ENCODE peak calls at places on chromosomes 3 and 15, in ten cellular contexts. G, A, O, W, Y, T, Q, L, X and K are unnamed samples.

GRCh38 chr3:129122697-129123055 is 1.1 kb upstream of the RAB43 start:
- DNase-seq in T (no peak), G (no peak), A (peak), L (no peak), W (no peak), X (no peak), O (no peak), Y (peak), Q (no peak), K (peak)

GRCh38 chr15:49693491-49693890 is 72.6 kb downstream of the DTWD1 start:
- DNase-seq in Q (no peak), Y (peak), G (no peak), L (no peak), A (no peak), T (no peak), X (no peak), W (no peak), O (no peak), K (no peak)

GRCh38 chr3:123085293-123085949 is 18.6 kb downstream of the PDIA5 start:
- DNase-seq in O (no peak), L (no peak), Q (peak), Y (no peak), G (no peak), X (no peak), A (no peak), W (no peak), T (no peak), K (no peak)

GRCh38 chr3:183182732-183183610 is 20.4 kb upstream of the LAMP3 start:
- DNase-seq in G (no peak), W (no peak), O (no peak), L (no peak), X (no peak), T (no peak), A (no peak), Y (no peak), Q (peak), K (no peak)

GRCh38 chr3:100782359-100782758 is 73.1 kb downstream of the TFG start:
- DNase-seq in X (no peak), Y (peak), Q (no peak), T (no peak), G (no peak), W (no peak), A (no peak), O (no peak), L (no peak), K (no peak)

GRCh38 chr3:71784914-71785593 is at the start of gene PROK2:
- DNase-seq in T (no peak), W (no peak), A (no peak), Q (no peak), L (peak), G (peak), O (peak), X (no peak), Y (peak), K (no peak)

GRCh38 chr3:32961189-32961715 is 9.8 kb downstream of the CCR4 start:
- DNase-seq in G (no peak), W (no peak), T (no peak), Q (no peak), Y (no peak), X (peak), O (no peak), L (no peak), A (no peak), K (no peak)

GRCh38 chr3:142213298-142213697 is 12.1 kb downstream of the GK5 start:
- DNase-seq in W (no peak), T (no peak), O (no peak), G (no peak), Y (peak), L (no peak), A (peak), X (no peak), Q (peak), K (no peak)

GRCh38 chr15:72450805-72451204 is 23.3 kb upstream of the ARIH1 start:
- DNase-seq in T (no peak), W (no peak), Q (no peak), Y (no peak), L (no peak), G (no peak), X (no peak), O (no peak), A (no peak), K (no peak)

GRCh38 chr15:77784361-77785292 is 151.9 kb upstream of the LINGO1 start:
- DNase-seq in W (no peak), X (no peak), T (no peak), L (no peak), A (no peak), G (peak), Y (peak), Q (no peak), O (no peak), K (no peak)

GRCh38 chr15:83734487-83734886 is 80.6 kb downstream of the ADAMTSL3 start:
- DNase-seq in L (no peak), W (no peak), A (no peak), X (no peak), O (no peak), Y (peak), Q (no peak), T (no peak), G (peak), K (no peak)

GRCh38 chr15:80565988-80566387 is 129.1 kb upstream of the ABHD17C start:
- DNase-seq in A (no peak), X (no peak), L (peak), W (no peak), Y (no peak), Q (no peak), O (no peak), G (no peak), T (no peak), K (no peak)

GRCh38 chr15:96115642-96116041 is 214.9 kb upstream of the NR2F2 start:
- DNase-seq in A (no peak), Y (peak), W (no peak), T (no peak), Q (no peak), G (no peak), L (no peak), O (no peak), X (no peak), K (no peak)

GRCh38 chr3:179027326-179027900 is 44.2 kb downstream of the ZMAT3 start:
- DNase-seq in W (no peak), G (no peak), X (no peak), O (no peak), Y (peak), T (no peak), L (no peak), Q (no peak), A (peak), K (no peak)
- H3K27ac ChIP-seq in W (no peak), G (no peak), X (no peak), O (no peak), Y (peak), T (peak), L (peak), Q (no peak), A (peak), K (no peak)

GRCh38 chr15:93362203-93362602 is 273.2 kb upstream of the RGMA start:
- DNase-seq in G (no peak), W (no peak), Q (no peak), T (no peak), O (no peak), L (no peak), X (no peak), Y (no peak), A (no peak), K (no peak)
- H3K27ac ChIP-seq in G (no peak), W (no peak), Q (no peak), T (no peak), O (no peak), L (no peak), X (no peak), Y (no peak), A (no peak), K (no peak)

DNA sequence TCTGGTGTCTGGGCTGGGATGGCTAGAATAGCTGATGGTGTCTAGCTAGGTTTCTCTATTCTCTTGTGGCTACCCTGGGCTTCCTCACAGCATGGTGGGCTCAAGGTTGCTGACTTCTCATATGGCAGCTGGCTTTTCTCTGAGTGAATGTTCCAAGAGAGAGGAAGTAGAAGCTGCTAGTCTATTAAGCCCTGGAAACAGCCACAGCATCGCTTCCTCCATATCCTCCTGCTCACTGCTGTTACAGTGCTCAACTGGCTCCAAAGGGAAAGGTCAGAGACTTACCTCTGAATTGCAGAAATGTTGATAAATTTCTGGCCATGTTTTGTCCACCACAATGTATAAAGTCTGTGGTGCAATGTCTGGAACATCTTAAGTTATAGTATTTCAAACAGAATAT is 299.9 kb upstream of the ADAMTS9 start:
- DNase-seq in L (no peak), Y (no peak), O (no peak), W (no peak), T (no peak), G (no peak), X (no peak), Q (no peak), A (no peak), K (no peak)
- H3K27ac ChIP-seq in L (no peak), Y (no peak), O (no peak), W (no peak), T (no peak), G (no peak), X (no peak), Q (no peak), A (no peak), K (no peak)

GRCh38 chr3:30294241-30294667 is 312.1 kb upstream of the TGFBR2 start:
- DNase-seq in O (no peak), Y (peak), T (no peak), X (no peak), Q (no peak), A (no peak), G (no peak), W (no peak), L (no peak), K (no peak)
- H3K27ac ChIP-seq in O (no peak), Y (peak), T (no peak), X (no peak), Q (no peak), A (no peak), G (no peak), W (peak), L (no peak), K (no peak)

GRCh38 chr3:194773216-194773615 is 87.5 kb downstream of the FAM43A start:
- DNase-seq in G (no peak), Q (peak), X (no peak), T (no peak), W (peak), L (no peak), Y (peak), A (peak), O (no peak), K (peak)
- H3K27ac ChIP-seq in G (peak), Q (no peak), X (no peak), T (no peak), W (peak), L (no peak), Y (peak), A (peak), O (no peak), K (peak)